ENCODE peak calls at places on chromosomes 12 and 14, in nine cellular contexts. O, B, S, W, Y, P, D, G and C are unnamed samples.

GRCh38 chr12:127761880-127762279 is 505.1 kb upstream of the TMEM132C start:
- DNase-seq in P (no peak), G (no peak), B (no peak), D (no peak), S (no peak), W (no peak), Y (peak), O (no peak), C (no peak)

GRCh38 chr14:103528158-103528511 is 861 bp upstream of the TRMT61A start:
- DNase-seq in P (no peak), S (no peak), W (peak), B (no peak), Y (peak), G (peak), O (no peak), D (no peak), C (no peak)

GRCh38 chr12:76789335-76790050 is 25.6 kb downstream of the ZDHHC17 start:
- DNase-seq in G (no peak), S (no peak), D (no peak), O (no peak), P (no peak), Y (no peak), W (no peak), B (no peak), C (no peak)

GRCh38 chr14:90483551-90483950 is 86.7 kb downstream of the CALM1 start:
- DNase-seq in G (no peak), W (no peak), B (no peak), O (no peak), D (no peak), P (no peak), S (no peak), Y (no peak), C (no peak)

GRCh38 chr12:125185740-125186470 is 120.7 kb downstream of the AACS start:
- DNase-seq in G (peak), P (peak), D (peak), Y (peak), W (peak), O (no peak), B (peak), S (peak), C (peak)

GRCh38 chr14:37230551-37231194 is 32.9 kb downstream of the MIPOL1 start:
- DNase-seq in O (no peak), B (no peak), S (no peak), G (peak), Y (no peak), D (no peak), P (peak), W (peak), C (peak)

GRCh38 chr12:20629414-20630156 is 65.5 kb upstream of the SLCO1C1 start:
- DNase-seq in P (no peak), Y (no peak), O (no peak), W (peak), S (no peak), D (peak), B (no peak), G (peak), C (peak)

GRCh38 chr12:108734200-108734906 is 3.0 kb upstream of the CORO1C start:
- DNase-seq in D (no peak), S (peak), O (no peak), P (peak), G (peak), W (peak), B (no peak), Y (no peak), C (peak)

GRCh38 chr12:70719672-70720420 is 82.6 kb upstream of the PTPRB start:
- DNase-seq in O (no peak), D (peak), G (peak), P (peak), Y (peak), B (no peak), W (peak), S (no peak), C (peak)

GRCh38 chr14:93953263-93953662 is 23.1 kb downstream of the ASB2 start:
- DNase-seq in P (no peak), B (no peak), S (no peak), Y (peak), D (no peak), O (no peak), G (no peak), W (no peak), C (no peak)
- TF ChIP-seq CTCF in P (peak), B (no peak), S (no peak), Y (peak), D (peak), O (no peak), G (peak), W (no peak), C (no peak)

DNA sequence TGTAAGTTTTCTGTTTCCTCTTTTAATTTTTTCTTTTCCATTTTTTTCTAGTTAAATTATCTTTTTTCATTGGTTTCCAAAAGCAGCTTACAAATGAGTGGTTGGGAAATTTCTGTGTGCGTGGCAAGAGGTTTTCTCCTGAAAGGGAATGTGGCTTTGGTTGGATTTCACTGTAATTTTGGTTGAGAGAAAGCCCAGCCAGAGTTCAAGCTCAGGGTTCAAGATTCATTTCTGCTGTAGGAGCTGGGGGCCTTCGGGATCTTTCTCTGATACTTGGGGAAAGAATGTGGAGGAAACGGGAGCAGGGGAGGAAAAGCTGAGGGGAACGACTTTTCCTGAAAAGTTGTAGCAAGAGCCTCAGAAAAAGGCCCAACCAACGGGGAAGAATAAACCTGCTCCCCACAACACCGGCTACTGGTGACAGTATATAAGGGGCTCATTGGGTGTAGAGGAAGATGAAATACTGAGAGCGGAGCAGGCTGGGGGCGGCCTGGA is 1.8 kb downstream of the HOXC10 start:
- DNase-seq in B (no peak), G (no peak), P (no peak), O (no peak), Y (no peak), W (no peak), D (no peak), S (no peak), C (no peak)
- H3K4me3 ChIP-seq in B (peak), G (no peak), P (no peak), O (no peak), Y (peak), W (peak), D (no peak), S (no peak), C (no peak)

GRCh38 chr12:43305065-43305464 is 246.9 kb downstream of the ADAMTS20 start:
- DNase-seq in O (no peak), W (no peak), P (no peak), S (no peak), Y (no peak), G (no peak), B (no peak), D (no peak), C (no peak)
- TF ChIP-seq CTCF in O (no peak), W (no peak), P (no peak), S (no peak), Y (no peak), G (no peak), B (no peak), D (no peak), C (no peak)

DNA sequence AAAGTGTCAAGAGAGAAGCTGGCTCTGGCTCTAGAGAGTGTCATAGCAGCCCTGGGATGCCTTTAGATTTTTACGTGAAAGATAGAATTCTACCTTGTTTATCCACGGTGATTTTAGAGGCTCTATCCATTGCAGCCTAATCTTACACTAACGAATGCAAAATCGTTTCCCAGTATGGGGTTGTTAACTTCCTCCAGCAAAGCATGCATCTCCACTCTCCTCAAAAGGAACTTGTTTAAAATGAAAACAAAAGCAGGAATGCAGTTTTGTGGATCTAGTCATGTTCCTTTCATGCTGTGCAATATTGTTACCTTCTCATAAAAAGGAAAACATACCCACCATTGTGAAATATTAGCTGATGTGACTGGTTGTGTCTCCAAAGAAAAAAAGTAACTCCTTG is 88.4 kb downstream of the ANO2 start:
- DNase-seq in D (no peak), G (no peak), Y (no peak), B (no peak), W (no peak), S (no peak), P (no peak), O (no peak), C (peak)
- H3K4me3 ChIP-seq in D (no peak), G (no peak), Y (no peak), B (no peak), W (no peak), S (no peak), P (no peak), O (no peak), C (no peak)

GRCh38 chr12:50184261-50184660 is 17.1 kb upstream of the CERS5 start:
- DNase-seq in B (no peak), P (no peak), W (no peak), O (no peak), S (no peak), D (no peak), G (no peak), Y (no peak), C (no peak)

GRCh38 chr12:50181691-50182090 is 14.5 kb upstream of the CERS5 start:
- DNase-seq in W (no peak), P (no peak), Y (no peak), B (no peak), O (no peak), S (no peak), D (no peak), G (no peak), C (no peak)

GRCh38 chr12:50185975-50186663 is 18.9 kb upstream of the CERS5 start:
- DNase-seq in O (no peak), W (no peak), B (no peak), P (no peak), S (no peak), G (peak), D (no peak), Y (no peak), C (peak)

GRCh38 chr12:50185496-50185895 is 18.3 kb upstream of the CERS5 start:
- DNase-seq in O (no peak), W (no peak), D (no peak), P (no peak), G (no peak), B (no peak), S (no peak), Y (no peak), C (no peak)

GRCh38 chr12:50182461-50182860 is 15.3 kb upstream of the CERS5 start:
- DNase-seq in W (no peak), P (no peak), Y (no peak), O (no peak), G (no peak), S (no peak), B (no peak), D (no peak), C (no peak)
- TF ChIP-seq CTCF in W (no peak), P (no peak), Y (no peak), O (no peak), G (no peak), S (no peak), B (no peak), D (peak), C (no peak)